ENCODE peak calls at places on chromosome 1, in four cellular contexts. K, X, B and G are unnamed samples.

GRCh38 chr1:156471496-156472490 is 28.8 kb downstream of the MEF2D start:
- DNase-seq in B (peak), K (no peak), X (peak), G (no peak)

GRCh38 chr1:212315907-212316306 is 30.7 kb downstream of the PPP2R5A start:
- DNase-seq in B (no peak), K (no peak), X (no peak), G (no peak)

GRCh38 chr1:202584707-202585590 is 125.3 kb downstream of the SYT2 start:
- DNase-seq in B (no peak), K (no peak), X (no peak), G (no peak)

GRCh38 chr1:54806931-54807611 is 5.9 kb upstream of the TTC22 start:
- DNase-seq in K (no peak), B (no peak), X (peak), G (no peak)

GRCh38 chr1:38589036-38589435 is 270.5 kb downstream of the RRAGC start:
- DNase-seq in B (no peak), X (peak), K (no peak), G (no peak)

GRCh38 chr1:14977338-14977931 is 176.1 kb upstream of the TMEM51 start:
- DNase-seq in K (no peak), X (no peak), B (no peak), G (no peak)

GRCh38 chr1:240492832-240493440 is 119.0 kb downstream of the GREM2 start:
- DNase-seq in B (no peak), K (peak), X (peak), G (no peak)

GRCh38 chr1:199550384-199551067 is 477.0 kb upstream of the NR5A2 start:
- DNase-seq in B (no peak), K (peak), X (no peak), G (no peak)

GRCh38 chr1:206672844-206673758 is 11.6 kb upstream of the MAPKAPK2 start:
- DNase-seq in X (no peak), K (no peak), B (no peak), G (no peak)

DNA sequence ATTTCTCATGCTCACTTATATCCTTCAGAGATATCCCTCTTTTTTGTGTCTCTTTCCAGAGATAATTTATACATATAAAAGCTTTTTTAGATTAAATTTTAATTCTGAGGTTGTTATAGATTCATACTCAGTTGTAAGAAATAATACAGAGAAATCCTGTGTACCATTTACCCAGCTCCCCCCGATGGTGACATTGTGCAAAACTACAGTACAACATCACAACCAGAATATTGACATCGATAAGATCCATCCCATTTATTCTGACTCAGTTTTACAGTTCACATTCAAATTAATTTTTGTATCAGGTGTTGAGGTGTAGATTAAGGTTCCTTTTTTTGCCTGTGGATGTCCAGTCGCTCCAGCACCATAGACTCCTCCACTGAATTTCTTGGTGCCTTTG is 14.3 kb downstream of the DMRTB1 start:
- DNase-seq in K (no peak), B (no peak), X (no peak), G (no peak)
- TF ChIP-seq CTCF in K (peak), B (no peak), X (no peak), G (no peak)

GRCh38 chr1:95532335-95532734 is 298.3 kb downstream of the RWDD3 start:
- DNase-seq in B (no peak), X (no peak), K (no peak), G (no peak)
- TF ChIP-seq CTCF in B (no peak), X (no peak), K (no peak), G (no peak)

GRCh38 chr1:244817415-244817894 is 18.0 kb upstream of the COX20 start:
- DNase-seq in K (no peak), X (peak), B (no peak), G (no peak)

GRCh38 chr1:244815600-244816099 is 19.8 kb upstream of the COX20 start:
- DNase-seq in X (no peak), K (no peak), B (no peak), G (no peak)

GRCh38 chr1:244810221-244810620 is 25.2 kb upstream of the COX20 start:
- DNase-seq in B (no peak), K (no peak), X (no peak), G (no peak)

DNA sequence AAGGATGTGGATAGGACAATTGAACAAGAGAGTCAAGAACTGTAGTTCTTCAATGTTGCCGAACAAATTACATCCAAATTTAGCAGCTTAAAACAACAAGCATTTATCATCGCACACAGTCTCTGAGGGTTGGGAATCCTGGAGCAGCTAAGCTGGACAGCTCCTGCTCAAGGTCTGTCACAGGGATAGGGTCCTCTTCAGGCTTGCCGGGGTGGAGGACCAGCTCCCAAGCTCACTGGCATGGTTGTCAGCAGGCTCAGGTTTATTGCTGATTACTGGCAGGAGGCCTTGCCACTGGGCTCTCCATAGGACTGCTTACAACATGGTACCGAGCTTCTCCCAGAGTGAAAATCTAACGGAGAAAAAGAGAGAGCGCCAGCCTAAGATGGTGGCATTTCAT is 22.1 kb upstream of the COX20 start:
- DNase-seq in K (no peak), B (no peak), X (no peak), G (no peak)
- TF ChIP-seq CTCF in K (no peak), B (no peak), X (no peak), G (no peak)

DNA sequence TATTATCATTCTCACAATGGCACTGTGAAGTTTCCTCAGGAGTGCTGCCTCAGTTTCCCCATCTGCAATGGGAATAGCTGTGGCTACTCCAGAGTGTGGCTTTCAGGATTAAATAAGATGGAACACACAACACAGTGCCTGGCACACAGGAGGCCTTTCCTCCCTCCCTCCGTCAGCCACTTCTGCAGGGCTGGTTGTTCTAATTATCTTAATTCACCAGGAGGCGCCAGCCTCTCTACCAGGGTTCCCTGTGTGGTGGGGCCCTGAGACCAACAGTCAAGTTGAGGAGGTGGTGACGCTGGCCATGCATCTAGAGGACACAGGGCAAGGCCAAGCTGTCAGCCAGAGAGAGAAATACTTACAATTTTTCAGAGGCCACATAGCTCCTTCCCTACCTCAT is 6.3 kb upstream of the FOXO6 start:
- DNase-seq in B (no peak), K (peak), X (peak), G (no peak)
- TF ChIP-seq CTCF in B (no peak), K (no peak), X (no peak), G (no peak)

GRCh38 chr1:245512980-245513578 is 358.3 kb downstream of the KIF26B start:
- DNase-seq in B (no peak), K (peak), X (peak), G (no peak)

GRCh38 chr1:245520611-245521010 is 365.8 kb downstream of the KIF26B start:
- DNase-seq in B (no peak), X (no peak), K (no peak), G (no peak)

GRCh38 chr1:245512181-245512888 is 357.6 kb downstream of the KIF26B start:
- DNase-seq in B (no peak), K (no peak), X (no peak), G (no peak)

DNA sequence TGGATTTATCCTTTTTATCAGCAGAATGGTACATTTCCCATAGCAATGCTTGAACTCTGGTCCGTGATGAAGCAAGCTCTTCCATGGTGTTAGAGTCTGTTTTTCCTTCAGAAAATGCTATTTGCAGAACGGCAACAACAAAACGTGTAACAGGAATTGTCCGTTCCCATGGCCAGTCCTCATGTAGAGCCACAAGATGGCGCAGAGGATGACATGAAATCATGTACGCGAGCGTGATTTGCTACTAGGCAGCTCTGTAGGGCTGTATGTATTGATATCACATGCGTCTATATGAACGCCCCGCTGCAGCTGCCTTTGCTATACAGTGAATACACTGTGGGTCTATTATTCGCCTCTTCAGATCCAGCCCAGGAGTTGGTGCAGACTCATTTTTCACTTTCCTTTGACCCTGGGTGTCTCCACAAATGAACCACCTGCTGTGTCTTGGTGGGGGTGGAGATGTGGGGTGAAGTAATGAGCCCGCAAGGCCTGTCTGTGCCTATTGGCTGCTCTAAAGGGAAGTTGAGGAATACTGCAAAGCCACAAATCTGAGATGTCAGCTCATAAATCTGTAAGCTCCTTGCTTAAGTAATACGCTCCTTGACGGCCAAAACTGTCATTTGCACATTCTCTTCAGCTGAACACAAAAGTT is 361.5 kb downstream of the KIF26B start:
- DNase-seq in X (no peak), B (no peak), K (no peak), G (no peak)
- TF ChIP-seq CTCF in X (no peak), B (no peak), K (peak), G (peak)

GRCh38 chr1:11364170-11364569 is 91.2 kb downstream of the UBIAD1 start:
- DNase-seq in X (no peak), B (no peak), K (no peak), G (no peak)
- TF ChIP-seq CTCF in X (no peak), B (no peak), K (no peak), G (peak)